ENCODE peak calls at places on chromosomes 7 and 10, in six cellular contexts. V is mucosa of descending colon, U is AG04450, N is keratinocyte, H is suprapubic skin, Z is Peyer's patch. W is an unnamed sample.

GRCh38 chr10:8369666-8370065 is 315.2 kb downstream of the GATA3 start:
- DNase-seq in V (no peak), U (no peak), N (no peak), H (no peak), Z (no peak), W (no peak)

GRCh38 chr10:44982496-44982895 is 3.9 kb upstream of the DEPP1 start:
- DNase-seq in V (peak), U (no peak), N (no peak), H (no peak), Z (no peak), W (peak)

GRCh38 chr10:31353574-31353973 is 34.6 kb downstream of the ZEB1 start:
- DNase-seq in V (no peak), U (no peak), N (peak), H (no peak), Z (no peak), W (no peak)

GRCh38 chr10:119237722-119238436 is 30.5 kb downstream of the GRK5 start:
- DNase-seq in V (no peak), U (no peak), N (no peak), H (no peak), Z (no peak), W (no peak)

GRCh38 chr7:139776486-139777303 is 1.1 kb downstream of the HIPK2 start:
- DNase-seq in V (peak), U (no peak), N (no peak), H (no peak), Z (peak), W (no peak)

GRCh38 chr10:24344279-24344678 is 135.3 kb downstream of the KIAA1217 start:
- DNase-seq in V (no peak), U (peak), N (peak), H (no peak), Z (no peak), W (no peak)

GRCh38 chr10:59108886-59109288 is 67.6 kb upstream of the PHYHIPL start:
- DNase-seq in V (no peak), U (no peak), N (no peak), H (no peak), Z (no peak), W (no peak)

GRCh38 chr7:140726304-140726703 is 29.8 kb downstream of the NDUFB2 start:
- DNase-seq in V (no peak), U (no peak), N (no peak), H (no peak), Z (no peak), W (no peak)

GRCh38 chr7:77439572-77439971 is 23.4 kb upstream of the GSAP start:
- DNase-seq in V (no peak), U (no peak), N (no peak), H (no peak), Z (no peak), W (no peak)

GRCh38 chr7:94054130-94054529 is 50.0 kb upstream of the BET1 start:
- DNase-seq in V (no peak), U (no peak), N (no peak), H (no peak), Z (no peak), W (no peak)

GRCh38 chr10:99711129-99711719 is 20.7 kb downstream of the COX15 start:
- DNase-seq in V (no peak), U (peak), N (no peak), H (no peak), Z (no peak), W (no peak)

GRCh38 chr10:110783509-110784103 is 88.1 kb upstream of the PDCD4 start:
- DNase-seq in V (no peak), U (no peak), N (no peak), H (no peak), Z (peak), W (no peak)

GRCh38 chr10:35781643-35782035 is 139.5 kb upstream of the FZD8 start:
- DNase-seq in V (no peak), U (no peak), N (no peak), H (no peak), Z (no peak), W (no peak)

GRCh38 chr10:8057636-8058273 is 3.3 kb downstream of the GATA3 start:
- DNase-seq in V (no peak), U (no peak), N (no peak), H (no peak), Z (no peak), W (peak)

GRCh38 chr10:31923389-31923788 is 5.2 kb downstream of the ARHGAP12 start:
- DNase-seq in V (no peak), U (no peak), N (no peak), H (no peak), Z (no peak), W (no peak)

GRCh38 chr10:89576022-89576421 is 40.6 kb upstream of the SLC16A12 start:
- DNase-seq in V (no peak), U (no peak), N (no peak), H (no peak), Z (no peak), W (no peak)

GRCh38 chr7:69736411-69736810 is 138.1 kb downstream of the AUTS2 start:
- DNase-seq in V (no peak), U (no peak), N (no peak), H (no peak), Z (no peak), W (no peak)

GRCh38 chr7:130734525-130735272 is 692 bp upstream of the KLF14 start:
- DNase-seq in V (no peak), U (no peak), N (no peak), H (no peak), Z (no peak), W (no peak)

GRCh38 chr10:118259288-118259906 is 82.7 kb downstream of the FAM204A start:
- DNase-seq in V (no peak), U (no peak), N (no peak), H (no peak), Z (no peak), W (no peak)

GRCh38 chr10:34543716-34544115 is 271.4 kb downstream of the PARD3 start:
- DNase-seq in V (no peak), U (no peak), N (no peak), H (no peak), Z (no peak), W (no peak)

GRCh38 chr7:4023502-4023901 is 658.6 kb upstream of the FOXK1 start:
- DNase-seq in V (no peak), U (no peak), N (no peak), H (no peak), Z (no peak), W (no peak)

GRCh38 chr7:23067271-23067670 is 38.3 kb upstream of the KLHL7 start:
- DNase-seq in V (no peak), U (peak), N (no peak), H (no peak), Z (no peak), W (no peak)

GRCh38 chr10:92387289-92387940 is 96.4 kb downstream of the MARCHF5 start:
- DNase-seq in V (no peak), U (peak), N (peak), H (no peak), Z (no peak), W (no peak)

GRCh38 chr10:96389785-96390184 is 31.0 kb upstream of the OPALIN start:
- DNase-seq in V (no peak), U (no peak), N (no peak), H (no peak), Z (no peak), W (no peak)

GRCh38 chr7:2525161-2525930 is 5.8 kb downstream of the LFNG start:
- DNase-seq in V (peak), U (no peak), N (no peak), H (no peak), Z (no peak), W (peak)

GRCh38 chr10:3852147-3852904 is 67.3 kb upstream of the KLF6 start:
- DNase-seq in V (peak), U (peak), N (peak), H (peak), Z (peak), W (peak)

GRCh38 chr7:133945497-133945896 is 181.6 kb upstream of the LRGUK start:
- DNase-seq in V (no peak), U (no peak), N (no peak), H (no peak), Z (no peak), W (no peak)

GRCh38 chr10:131574363-131574706 is 262.8 kb upstream of the TCERG1L start:
- DNase-seq in V (no peak), U (no peak), N (no peak), H (peak), Z (no peak), W (no peak)

GRCh38 chr7:116439005-116439404 is 60.5 kb upstream of the CAV2 start:
- DNase-seq in V (no peak), U (no peak), N (no peak), H (no peak), Z (no peak), W (no peak)

GRCh38 chr7:116439856-116440549 is 59.5 kb upstream of the CAV2 start:
- DNase-seq in V (no peak), U (no peak), N (no peak), H (no peak), Z (no peak), W (no peak)

GRCh38 chr7:116441534-116441933 is 58.0 kb upstream of the CAV2 start:
- DNase-seq in V (no peak), U (no peak), N (no peak), H (no peak), Z (no peak), W (no peak)

GRCh38 chr7:116436305-116436826 is 63.2 kb upstream of the CAV2 start:
- DNase-seq in V (no peak), U (no peak), N (no peak), H (no peak), Z (no peak), W (no peak)

GRCh38 chr7:116438274-116438673 is 61.3 kb upstream of the CAV2 start:
- DNase-seq in V (no peak), U (no peak), N (no peak), H (no peak), Z (no peak), W (no peak)
- TF ChIP-seq CTCF in V (no peak), U (no peak), N (no peak), H (no peak), Z (peak), W (no peak)

DNA sequence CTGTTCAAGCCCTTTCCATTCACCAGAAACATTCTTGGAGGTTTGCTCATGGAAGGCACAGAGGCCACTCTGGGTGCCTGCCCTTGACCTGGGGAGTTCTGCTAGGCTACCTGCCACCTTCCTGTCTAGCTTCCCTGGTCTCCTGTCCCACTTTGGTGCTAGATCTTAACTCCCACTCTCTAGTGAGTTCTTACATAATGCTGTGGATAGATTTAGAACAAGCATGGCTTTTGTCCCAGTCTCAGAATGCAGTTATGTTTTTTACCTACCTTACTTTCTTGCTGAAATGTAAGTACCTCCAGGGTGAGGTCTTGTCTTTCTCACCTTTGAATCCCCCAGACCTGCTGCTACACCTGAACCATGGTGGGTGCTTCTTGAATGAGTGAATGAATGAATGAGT is 1252.3 kb downstream of the TYW1 start:
- DNase-seq in V (no peak), U (no peak), N (no peak), H (no peak), Z (no peak), W (no peak)
- H3K4me3 ChIP-seq in V (no peak), U (no peak), N (no peak), H (no peak), Z (no peak), W (no peak)

GRCh38 chr10:74991435-74991834 is 120.0 kb upstream of the SAMD8 start:
- DNase-seq in V (no peak), U (no peak), N (no peak), H (no peak), Z (no peak), W (no peak)
- TF ChIP-seq CTCF in V (peak), U (peak), N (peak), H (peak), Z (peak), W (no peak)

DNA sequence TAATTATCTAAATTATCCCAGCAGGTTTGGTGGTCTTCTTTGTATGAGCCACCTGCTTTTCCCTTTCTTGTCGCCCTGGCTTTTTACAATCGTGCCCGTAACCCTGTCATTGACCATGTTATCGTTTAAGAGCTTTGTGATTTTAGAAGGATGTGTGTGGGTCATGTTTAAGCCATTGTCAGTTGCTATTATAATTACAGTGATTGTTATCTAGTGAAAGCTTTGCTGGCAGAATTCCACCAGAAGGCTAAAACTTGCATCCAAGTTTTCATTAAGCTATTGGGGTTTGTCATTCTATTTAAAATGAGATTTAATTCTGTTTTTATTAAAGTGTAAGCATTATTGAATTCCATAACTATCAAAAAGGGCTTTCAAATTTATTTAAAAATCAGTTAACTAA is 354.2 kb upstream of the TMEM229A start:
- DNase-seq in V (no peak), U (no peak), N (no peak), H (no peak), Z (no peak), W (no peak)
- H3K4me3 ChIP-seq in V (no peak), U (no peak), N (no peak), H (no peak), Z (no peak), W (no peak)

GRCh38 chr7:87013841-87014191 is 45.6 kb downstream of the ELAPOR2 start:
- DNase-seq in V (no peak), U (no peak), N (no peak), H (no peak), Z (no peak), W (no peak)
- TF ChIP-seq CTCF in V (no peak), U (no peak), N (peak), H (no peak), Z (no peak), W (no peak)

DNA sequence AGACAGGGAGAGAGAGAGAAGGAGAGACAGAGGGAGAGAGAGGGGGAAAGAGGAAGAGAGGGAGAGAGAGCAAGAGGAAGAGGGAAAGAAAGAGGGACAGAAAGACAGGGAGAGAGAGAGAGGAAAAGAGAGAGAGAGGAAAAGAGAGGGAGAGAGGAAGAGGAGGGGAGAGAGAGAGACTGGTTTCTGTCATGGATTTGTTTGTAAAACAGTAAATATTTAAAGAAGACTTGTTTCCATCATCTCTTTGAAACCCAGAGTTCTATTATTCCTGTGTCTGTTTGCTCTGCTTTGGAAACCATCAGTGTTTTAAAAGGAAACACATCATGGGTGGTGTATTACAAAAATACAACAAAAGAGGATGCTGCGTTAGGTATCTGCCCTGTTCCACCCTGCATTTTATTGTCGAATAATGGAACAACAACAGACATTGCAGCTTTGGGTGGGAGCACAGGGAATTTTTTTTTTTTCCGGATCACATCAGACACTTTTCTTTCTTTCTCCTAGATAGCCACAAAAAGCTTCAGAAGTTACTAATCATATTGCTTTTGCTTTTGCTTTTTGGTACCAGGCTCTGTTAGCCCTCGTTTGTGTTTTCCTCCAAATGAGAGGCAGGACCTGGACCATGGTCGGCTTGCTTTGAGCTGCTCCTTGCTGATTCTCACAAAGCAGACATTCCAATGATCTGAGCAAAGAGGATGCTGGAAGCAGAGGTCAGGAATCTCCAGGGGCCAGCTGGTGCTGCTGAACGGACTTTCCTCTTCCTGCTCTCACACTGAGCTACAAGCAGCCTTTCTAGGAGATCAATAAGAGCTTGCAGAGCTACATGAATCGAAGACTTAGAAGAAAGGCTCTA is 150.9 kb upstream of the RSU1 start:
- DNase-seq in V (no peak), U (peak), N (no peak), H (no peak), Z (no peak), W (no peak)
- H3K4me3 ChIP-seq in V (no peak), U (peak), N (no peak), H (no peak), Z (no peak), W (no peak)

GRCh38 chr10:125123363-125124113 is 36.8 kb downstream of the CTBP2 start:
- DNase-seq in V (peak), U (no peak), N (peak), H (no peak), Z (no peak), W (peak)

GRCh38 chr10:125122566-125122965 is 37.8 kb downstream of the CTBP2 start:
- DNase-seq in V (no peak), U (no peak), N (no peak), H (no peak), Z (no peak), W (no peak)

GRCh38 chr10:125118701-125119100 is 41.7 kb downstream of the CTBP2 start:
- DNase-seq in V (no peak), U (no peak), N (no peak), H (no peak), Z (no peak), W (no peak)

GRCh38 chr10:125120046-125120710 is 40.2 kb downstream of the CTBP2 start:
- DNase-seq in V (no peak), U (no peak), N (no peak), H (no peak), Z (no peak), W (no peak)

GRCh38 chr10:125121003-125121402 is 39.4 kb downstream of the CTBP2 start:
- DNase-seq in V (no peak), U (no peak), N (no peak), H (no peak), Z (no peak), W (no peak)
- TF ChIP-seq CTCF in V (no peak), U (no peak), N (peak), H (no peak), Z (peak), W (no peak)

GRCh38 chr7:98369726-98370125 is 31.2 kb downstream of the BAIAP2L1 start:
- DNase-seq in V (no peak), U (no peak), N (no peak), H (peak), Z (no peak), W (no peak)
- H3K4me3 ChIP-seq in V (no peak), U (no peak), N (no peak), H (no peak), Z (no peak), W (no peak)

W was measured in kidney.